ENCODE peak calls at places on chromosomes 7 and 10, in seven cellular contexts. G is mesendoderm, W is IMR-90, L is trophoblast cell, F is H9, T is neuronal stem cell, R is H1. H is an unnamed sample. For H3K79me1, the result is how much of the 10 kb centered on the place peaks cover.

GRCh38 chr7:27740449-27741086 is 606 bp downstream of the TAX1BP1 start:
- DNase-seq in G (peak), W (peak), L (peak), F (peak), T (peak), R (peak), H (peak)

GRCh38 chr7:157831901-157832810 is 495.4 kb downstream of the DNAJB6 start:
- DNase-seq in G (no peak), W (no peak), L (no peak), F (no peak), T (no peak), R (no peak), H (no peak)

GRCh38 chr10:97060441-97061084 is 125.2 kb downstream of the SLIT1 start:
- DNase-seq in G (no peak), W (peak), L (no peak), F (no peak), T (no peak), R (no peak), H (no peak)

GRCh38 chr10:28217848-28218247 is 85.0 kb downstream of the MPP7 start:
- DNase-seq in G (peak), W (peak), L (peak), F (no peak), T (no peak), R (no peak), H (peak)

GRCh38 chr7:26156454-26157365 is 4.7 kb downstream of the NFE2L3 start:
- DNase-seq in G (peak), W (peak), L (peak), F (no peak), T (no peak), R (no peak), H (peak)

GRCh38 chr10:3527869-3528268 is 257.1 kb downstream of the KLF6 start:
- DNase-seq in G (no peak), W (no peak), L (no peak), F (no peak), T (no peak), R (no peak), H (peak)

GRCh38 chr7:143988986-143989745 is 11.0 kb upstream of the OR6B1 start:
- DNase-seq in G (no peak), W (peak), L (no peak), F (no peak), T (no peak), R (no peak), H (peak)

GRCh38 chr7:25968205-25968993 is 183.6 kb upstream of the NFE2L3 start:
- DNase-seq in G (no peak), W (no peak), L (no peak), F (no peak), T (no peak), R (no peak), H (no peak)

GRCh38 chr7:130849604-130850003 is 115.6 kb upstream of the KLF14 start:
- DNase-seq in G (no peak), W (no peak), L (no peak), F (no peak), T (no peak), R (no peak), H (no peak)

GRCh38 chr7:1623810-1624209 is 46.3 kb upstream of the ELFN1 start:
- DNase-seq in G (no peak), W (no peak), L (no peak), F (no peak), T (no peak), R (no peak), H (no peak)
- H3K79me1 ChIP-seq in G (under half), W (under half), L (under half), F (under half), T (under half), R (under half), H (under half)

DNA sequence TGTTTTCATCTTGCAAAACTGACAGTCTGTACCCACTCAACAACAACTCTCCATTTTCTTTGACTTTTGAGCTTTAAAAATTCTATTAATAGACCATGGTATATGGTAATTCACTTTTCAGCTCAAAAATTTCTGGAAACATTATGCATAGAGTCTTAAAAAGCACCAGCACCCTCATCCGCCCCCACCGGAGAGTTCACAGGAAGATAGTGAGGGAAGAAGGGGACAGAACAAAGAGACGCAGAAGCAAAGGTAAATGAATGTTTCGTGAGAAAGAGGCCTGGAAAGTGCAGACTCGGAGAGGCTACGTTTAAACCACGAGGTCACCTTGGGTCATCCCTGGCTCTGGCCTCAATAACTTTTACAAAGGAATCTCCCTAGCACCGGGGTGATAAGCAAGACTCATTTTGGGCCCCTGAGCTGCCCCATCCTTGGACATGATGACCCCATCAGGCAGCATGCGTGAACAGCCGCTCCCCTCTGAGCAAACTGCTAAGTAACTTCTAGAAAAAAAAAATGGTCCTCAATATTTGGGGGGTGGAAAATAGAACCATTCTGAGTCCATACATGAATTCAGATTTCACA is 96.3 kb downstream of the CPXM2 start:
- DNase-seq in G (no peak), W (no peak), L (no peak), F (no peak), T (no peak), R (no peak), H (no peak)
- H3K79me1 ChIP-seq in G (under half), W (under half), L (under half), F (under half), T (under half), R (under half), H (under half)

GRCh38 chr7:139651308-139651707 is 126.5 kb downstream of the HIPK2 start:
- DNase-seq in G (no peak), W (peak), L (peak), F (no peak), T (no peak), R (no peak), H (peak)

GRCh38 chr7:139657749-139658148 is 120.0 kb downstream of the HIPK2 start:
- DNase-seq in G (no peak), W (no peak), L (no peak), F (no peak), T (no peak), R (no peak), H (no peak)

GRCh38 chr7:139656387-139656786 is 121.4 kb downstream of the HIPK2 start:
- DNase-seq in G (no peak), W (no peak), L (no peak), F (no peak), T (no peak), R (no peak), H (no peak)

GRCh38 chr7:139655305-139655704 is 122.5 kb downstream of the HIPK2 start:
- DNase-seq in G (no peak), W (no peak), L (no peak), F (no peak), T (no peak), R (no peak), H (no peak)

GRCh38 chr7:139654270-139655181 is 123.3 kb downstream of the HIPK2 start:
- DNase-seq in G (no peak), W (no peak), L (no peak), F (no peak), T (no peak), R (no peak), H (no peak)
- H3K79me1 ChIP-seq in G (under half), W (half or more), L (under half), F (under half), T (under half), R (under half), H (under half)

GRCh38 chr7:150947761-150948680 is 30.1 kb downstream of the KCNH2 start:
- DNase-seq in G (peak), W (no peak), L (no peak), F (peak), T (no peak), R (no peak), H (no peak)

GRCh38 chr7:150946826-150947750 is 31.0 kb downstream of the KCNH2 start:
- DNase-seq in G (no peak), W (no peak), L (no peak), F (peak), T (no peak), R (no peak), H (no peak)

GRCh38 chr7:150949971-150950491 is 28.1 kb downstream of the KCNH2 start:
- DNase-seq in G (no peak), W (no peak), L (no peak), F (peak), T (no peak), R (no peak), H (no peak)

GRCh38 chr7:150949564-150949963 is 28.6 kb downstream of the KCNH2 start:
- DNase-seq in G (peak), W (no peak), L (no peak), F (peak), T (no peak), R (no peak), H (peak)

DNA sequence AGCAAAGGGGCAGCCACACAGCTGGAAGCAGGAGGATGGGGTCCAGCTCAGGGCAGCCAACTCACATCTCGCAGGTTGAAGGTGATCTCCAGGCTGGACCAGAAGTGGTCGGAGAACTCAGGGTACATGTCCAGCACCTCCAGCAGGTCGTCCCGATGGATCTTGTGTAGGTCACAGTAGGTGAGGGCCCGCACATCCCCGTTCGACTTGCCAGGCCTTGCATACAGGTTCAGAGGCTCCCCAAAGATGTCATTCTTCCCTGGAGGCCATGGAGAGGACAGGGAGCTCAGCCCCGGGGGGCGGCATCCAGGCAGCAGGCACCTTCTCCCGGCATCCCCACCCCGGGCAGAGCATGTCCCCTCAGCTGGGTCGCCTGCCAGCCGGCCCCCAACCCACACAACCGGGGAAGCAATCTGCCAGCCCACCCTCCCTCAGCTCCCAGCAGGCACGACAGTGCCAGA is 29.3 kb downstream of the KCNH2 start:
- DNase-seq in G (no peak), W (no peak), L (no peak), F (peak), T (no peak), R (no peak), H (no peak)
- H3K79me1 ChIP-seq in G (under half), W (under half), L (under half), F (under half), T (under half), R (under half), H (under half)

DNA sequence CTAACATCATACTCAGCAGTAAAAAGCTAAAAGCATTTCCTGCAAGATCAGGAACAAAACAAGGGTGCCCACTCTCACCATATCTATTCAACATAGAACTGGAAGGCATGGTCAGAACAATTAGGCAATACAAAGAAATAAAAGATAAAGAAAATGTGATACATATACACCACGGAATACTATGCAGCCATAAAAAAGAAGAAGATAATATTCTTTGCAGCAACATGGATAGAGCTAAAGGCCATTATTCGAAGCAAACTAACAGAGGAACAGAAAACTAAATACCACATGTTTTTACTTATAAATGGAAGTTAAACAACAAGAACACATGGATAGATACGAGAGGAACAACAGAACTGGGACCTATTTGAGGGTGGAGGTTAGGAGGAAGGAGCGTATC is 652.7 kb downstream of the GRID1 start:
- DNase-seq in G (no peak), W (no peak), L (no peak), F (no peak), T (no peak), R (no peak), H (no peak)
- H3K79me1 ChIP-seq in G (under half), W (under half), L (under half), F (under half), T (under half), R (under half), H (under half)

DNA sequence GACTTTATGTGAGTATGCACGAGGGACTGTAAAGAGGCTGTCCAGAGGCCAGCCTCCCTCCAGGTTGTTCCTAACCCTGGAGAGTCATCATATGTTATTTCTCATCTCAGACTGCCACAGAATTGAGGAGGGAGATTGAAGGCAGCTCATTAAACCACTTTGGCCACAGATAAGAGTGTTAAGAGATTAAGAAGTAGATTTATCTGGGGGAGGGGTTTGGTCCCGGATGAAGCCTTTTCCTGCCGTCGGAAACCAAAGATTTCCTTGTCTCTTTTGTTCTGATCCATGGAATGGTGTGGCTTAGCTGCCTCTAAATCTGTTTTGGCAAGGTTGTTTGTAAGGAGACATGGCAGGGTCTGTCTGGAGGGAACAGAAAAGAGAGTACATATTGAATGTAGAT is 338.8 kb downstream of the AUTS2 start:
- DNase-seq in G (peak), W (no peak), L (no peak), F (no peak), T (no peak), R (no peak), H (no peak)
- H3K79me1 ChIP-seq in G (under half), W (under half), L (under half), F (under half), T (under half), R (under half), H (under half)

DNA sequence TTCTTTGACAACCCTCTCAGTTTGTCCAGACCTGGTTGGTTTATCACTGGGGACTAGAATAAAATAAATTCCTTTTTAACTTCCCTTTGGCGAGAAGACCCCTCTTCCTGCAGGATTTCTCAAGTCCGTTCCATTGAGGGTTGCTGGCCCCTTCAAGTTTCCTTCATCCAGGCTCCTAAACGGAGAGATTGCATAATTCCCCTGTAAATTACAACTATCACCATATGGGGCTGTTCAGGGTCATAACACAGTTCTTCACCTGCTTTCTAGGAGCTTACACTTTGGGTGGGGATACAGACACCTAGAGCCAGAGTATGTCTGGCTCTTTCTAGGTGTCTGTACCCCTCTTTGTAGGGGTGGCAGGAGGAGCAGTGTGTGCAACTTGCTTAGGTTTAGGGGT is 3.3 kb upstream of the COPS6 start:
- DNase-seq in G (no peak), W (no peak), L (no peak), F (no peak), T (no peak), R (no peak), H (no peak)
- H3K79me1 ChIP-seq in G (under half), W (under half), L (under half), F (under half), T (under half), R (under half), H (under half)

GRCh38 chr10:78383378-78383777 is 349.7 kb downstream of the RPS24 start:
- DNase-seq in G (no peak), W (no peak), L (no peak), F (no peak), T (no peak), R (no peak), H (no peak)
- H3K79me1 ChIP-seq in G (under half), W (under half), L (under half), F (under half), T (under half), R (under half), H (under half)

DNA sequence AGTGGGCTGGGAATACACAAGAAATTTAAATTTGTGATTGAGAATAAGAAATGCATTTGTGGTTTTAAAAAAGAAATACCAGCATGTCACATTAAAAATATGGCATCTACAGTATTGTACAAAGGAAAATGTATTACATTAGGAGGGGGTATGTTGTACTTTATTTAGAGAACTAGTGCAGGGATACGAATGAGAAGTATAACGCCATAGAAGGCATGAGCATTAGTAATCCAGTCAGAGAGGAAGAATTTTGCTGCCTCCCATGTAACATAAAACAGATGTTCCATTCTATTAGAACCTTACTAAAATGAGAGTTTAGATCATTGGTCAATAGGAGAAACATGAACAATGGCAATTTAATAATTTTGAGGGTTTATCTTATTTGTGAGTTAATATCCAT is 182.2 kb downstream of the ADK start:
- DNase-seq in G (no peak), W (peak), L (no peak), F (no peak), T (no peak), R (no peak), H (no peak)
- H3K79me1 ChIP-seq in G (under half), W (under half), L (under half), F (under half), T (under half), R (under half), H (under half)

H was measured in mesenchymal stem cell.